ENCODE peak calls at places on chromosomes 2 and 18, in six cellular contexts. O is CD4-positive, alpha-beta T cell; X is dermis microvascular lymphatic vessel endothelial cell; H is dorsolateral prefrontal cortex; V is thoracic aorta; U is neural crest cell. T is an unnamed sample.

GRCh38 chr2:239889641-239890055 is 135.5 kb downstream of the NDUFA10 start:
- DNase-seq in O (no peak), X (no peak), H (peak; percentile 50), V (no peak), U (no peak), T (peak; percentile 41)

GRCh38 chr2:62586981-62587380 is 81.0 kb upstream of the TMEM17 start:
- DNase-seq in O (no peak), X (no peak), H (no peak), V (no peak), U (no peak), T (peak; percentile 11)

GRCh38 chr18:37668971-37669747 is 103.6 kb upstream of the CELF4 start:
- DNase-seq in O (no peak), X (no peak), H (no peak), V (no peak), U (peak; percentile 6), T (peak; percentile 29)

GRCh38 chr18:61901334-61901986 is 8.7 kb upstream of the RNF152 start:
- DNase-seq in O (peak; percentile 16), X (no peak), H (no peak), V (no peak), U (peak; percentile 22), T (no peak)

GRCh38 chr2:33510589-33510968 is 34.1 kb downstream of the RASGRP3 start:
- DNase-seq in O (no peak), X (no peak), H (no peak), V (no peak), U (no peak), T (no peak)

GRCh38 chr2:174337337-174338154 is 2.8 kb downstream of the SP9 start:
- DNase-seq in O (no peak), X (no peak), H (no peak), V (no peak), U (peak; percentile 45), T (no peak)

GRCh38 chr18:29191263-29191662 is 1014.3 kb upstream of the CDH2 start:
- DNase-seq in O (no peak), X (peak; percentile 4), H (no peak), V (no peak), U (no peak), T (no peak)

GRCh38 chr18:48569139-48569914 is 30.5 kb downstream of the CTIF start:
- DNase-seq in O (no peak), X (no peak), H (no peak), V (no peak), U (no peak), T (no peak)

GRCh38 chr2:98615481-98615880 is 7.1 kb downstream of the UNC50 start:
- DNase-seq in O (no peak), X (no peak), H (no peak), V (no peak), U (no peak), T (no peak)

GRCh38 chr2:26976242-26976641 is 5.8 kb downstream of the MAPRE3 start:
- DNase-seq in O (no peak), X (no peak), H (no peak), V (no peak), U (no peak), T (no peak)

GRCh38 chr2:98473995-98474780 is 29.5 kb downstream of the INPP4A start:
- DNase-seq in O (no peak), X (no peak), H (no peak), V (no peak), U (no peak), T (no peak)

GRCh38 chr18:69002233-69002632 is 204.4 kb downstream of the CCDC102B start:
- DNase-seq in O (no peak), X (no peak), H (no peak), V (no peak), U (no peak), T (no peak)

GRCh38 chr2:241641631-241642030 is 4.1 kb downstream of the ATG4B start:
- DNase-seq in O (no peak), X (no peak), H (no peak), V (no peak), U (no peak), T (no peak)

GRCh38 chr2:11175293-11175795 is 20.1 kb downstream of the SLC66A3 start:
- DNase-seq in O (no peak), X (no peak), H (no peak), V (no peak), U (no peak), T (no peak)

GRCh38 chr2:241706539-241706938 is 4.7 kb downstream of the ING5 start:
- DNase-seq in O (no peak), X (no peak), H (no peak), V (no peak), U (no peak), T (no peak)

GRCh38 chr2:25419678-25420242 is 78.0 kb upstream of the DNMT3A start:
- DNase-seq in O (no peak), X (no peak), H (no peak), V (no peak), U (no peak), T (no peak)

GRCh38 chr2:70995227-70995729 is 605 bp upstream of the TEX261 start:
- DNase-seq in O (peak; percentile 46), X (no peak), H (no peak), V (no peak), U (no peak), T (peak; percentile 44)

GRCh38 chr2:227106845-227107759 is 56.9 kb downstream of the COL4A4 start:
- DNase-seq in O (peak; percentile 8), X (peak; percentile 45), H (peak; percentile 53), V (no peak), U (peak; percentile 59), T (peak; percentile 53)

GRCh38 chr2:232937278-232937906 is 67.3 kb downstream of the SNORC start:
- DNase-seq in O (no peak), X (no peak), H (no peak), V (no peak), U (no peak), T (no peak)

GRCh38 chr2:117087565-117088291 is 726.8 kb upstream of the DDX18 start:
- DNase-seq in O (no peak), X (no peak), H (no peak), V (no peak), U (no peak), T (no peak)

GRCh38 chr2:11669454-11670291 is at the start of gene NTSR2:
- DNase-seq in O (peak; percentile 23), X (no peak), H (peak; percentile 77), V (no peak), U (peak; percentile 59), T (peak; percentile 64)

GRCh38 chr2:119086327-119086726 is 72.2 kb downstream of the C1QL2 start:
- DNase-seq in O (no peak), X (no peak), H (no peak), V (no peak), U (no peak), T (no peak)

T was measured in head of caudate nucleus.